ENCODE peak calls at places on chromosomes 5 and 9, in eight cellular contexts. A, O, K, B, Q, Y, W and X are unnamed samples.

GRCh38 chr9:116572095-116572748 is 114.9 kb upstream of the TRIM32 start:
- DNase-seq in Q (peak; percentile 95), K (peak; percentile 90), W (peak; percentile 92), O (peak; percentile 95), Y (peak; percentile 84), B (no peak), A (peak; percentile 97), X (peak; percentile 94)

GRCh38 chr5:168434746-168435321 is 51.4 kb upstream of the RARS1 start:
- DNase-seq in Q (no peak), B (no peak), O (peak; percentile 17), Y (no peak), A (no peak), K (peak; percentile 39), W (no peak), X (peak; percentile 5)

GRCh38 chr9:101486693-101487442 is 46.8 kb upstream of the RNF20 start:
- DNase-seq in Q (peak; percentile 90), O (peak; percentile 29), K (peak; percentile 52), A (peak; percentile 78), W (peak; percentile 79), B (no peak), Y (peak; percentile 89), X (peak; percentile 65)

GRCh38 chr9:26760675-26761074 is 131.9 kb downstream of the CAAP1 start:
- DNase-seq in A (no peak), Q (no peak), K (no peak), Y (no peak), B (no peak), O (no peak), W (no peak), X (no peak)

GRCh38 chr5:3325206-3325605 is 270.4 kb upstream of the IRX1 start:
- DNase-seq in W (peak; percentile 77), A (no peak), K (no peak), Q (peak; percentile 39), B (no peak), O (no peak), Y (no peak), X (no peak)

GRCh38 chr5:998276-998974 is 10.2 kb upstream of the NKD2 start:
- DNase-seq in K (no peak), W (peak; percentile 58), Q (no peak), O (no peak), A (peak; percentile 58), Y (no peak), B (no peak), X (no peak)

GRCh38 chr9:113572076-113572861 is 108.7 kb downstream of the RGS3 start:
- DNase-seq in K (no peak), O (no peak), W (peak; percentile 51), B (no peak), Q (no peak), A (no peak), Y (no peak), X (no peak)

GRCh38 chr5:40716000-40716399 is 36.3 kb downstream of the PTGER4 start:
- DNase-seq in O (no peak), Y (no peak), W (no peak), K (peak; percentile 40), B (no peak), Q (no peak), A (no peak), X (peak; percentile 46)

GRCh38 chr9:530681-531080 is 310.8 kb upstream of the DMRT1 start:
- DNase-seq in K (peak; percentile 18), W (no peak), A (peak; percentile 68), Q (no peak), B (no peak), O (peak; percentile 44), Y (no peak), X (no peak)

GRCh38 chr9:131656356-131657030 is 83.4 kb downstream of the RAPGEF1 start:
- DNase-seq in A (peak; percentile 84), W (peak; percentile 89), Y (no peak), B (peak; percentile 64), Q (peak; percentile 61), K (no peak), O (no peak), X (no peak)

GRCh38 chr9:131220485-131220884 is 55.8 kb downstream of the FAM78A start:
- DNase-seq in Q (no peak), Y (no peak), A (no peak), K (no peak), O (no peak), B (no peak), W (no peak), X (no peak)

GRCh38 chr5:115372121-115372520 is 75.7 kb upstream of the CCDC112 start:
- DNase-seq in A (no peak), Y (no peak), W (no peak), O (peak; percentile 50), B (no peak), K (peak; percentile 46), Q (peak; percentile 20), X (peak; percentile 32)

GRCh38 chr5:39470021-39470420 is 45.2 kb upstream of the DAB2 start:
- DNase-seq in Q (no peak), A (no peak), K (no peak), O (no peak), B (no peak), W (no peak), Y (no peak), X (no peak)